ENCODE peak calls at places on chromosome 10, in four cellular contexts. Z is uterus, P is dorsolateral prefrontal cortex, A is GM20000. E is an unnamed sample.
A peak's percentile ranks its signal among the peaks of the same experiment; 100 is the strongest.

GRCh38 chr10:77428776-77429395 is 208.7 kb downstream of the KCNMA1 start:
- DNase-seq in Z (peak; percentile 67), P (no peak), A (no peak), E (no peak)

GRCh38 chr10:71035511-71036278 is 147.3 kb upstream of the PCBD1 start:
- DNase-seq in Z (no peak), P (no peak), A (no peak), E (no peak)

GRCh38 chr10:4344544-4344994 is 481.4 kb upstream of the AKR1E2 start:
- DNase-seq in Z (peak; percentile 62), P (peak; percentile 75), A (no peak), E (no peak)

GRCh38 chr10:35451103-35452016 is 115.1 kb downstream of the CCNY start:
- DNase-seq in Z (no peak), P (no peak), A (peak; percentile 62), E (no peak)

GRCh38 chr10:27504897-27505457 is 873 bp downstream of the RAB18 start:
- DNase-seq in Z (no peak), P (no peak), A (no peak), E (no peak)

GRCh38 chr10:118621304-118621942 is 26.0 kb upstream of the PRLHR start:
- DNase-seq in Z (no peak), P (no peak), A (no peak), E (no peak)

GRCh38 chr10:113557389-113558321 is 4.8 kb downstream of the HABP2 start:
- DNase-seq in Z (no peak), P (no peak), A (no peak), E (no peak)

GRCh38 chr10:77274046-77274795 is 363.4 kb downstream of the KCNMA1 start:
- DNase-seq in Z (peak; percentile 40), P (no peak), A (no peak), E (no peak)

GRCh38 chr10:118475214-118475613 is 120.2 kb downstream of the PRLHR start:
- DNase-seq in Z (no peak), P (no peak), A (no peak), E (no peak)

GRCh38 chr10:128318868-128319267 is 192.6 kb upstream of the MKI67 start:
- DNase-seq in Z (no peak), P (no peak), A (no peak), E (no peak)

GRCh38 chr10:97349752-97350117 is 15.2 kb upstream of the FRAT2 start:
- DNase-seq in Z (no peak), P (no peak), A (no peak), E (no peak)

GRCh38 chr10:48523820-48524758 is 80.8 kb downstream of the ARHGAP22 start:
- DNase-seq in Z (no peak), P (no peak), A (peak; percentile 69), E (no peak)
- TF ChIP-seq CTCF in Z (peak; percentile 23), P (peak; percentile 32), A (no peak), E (no peak)

DNA sequence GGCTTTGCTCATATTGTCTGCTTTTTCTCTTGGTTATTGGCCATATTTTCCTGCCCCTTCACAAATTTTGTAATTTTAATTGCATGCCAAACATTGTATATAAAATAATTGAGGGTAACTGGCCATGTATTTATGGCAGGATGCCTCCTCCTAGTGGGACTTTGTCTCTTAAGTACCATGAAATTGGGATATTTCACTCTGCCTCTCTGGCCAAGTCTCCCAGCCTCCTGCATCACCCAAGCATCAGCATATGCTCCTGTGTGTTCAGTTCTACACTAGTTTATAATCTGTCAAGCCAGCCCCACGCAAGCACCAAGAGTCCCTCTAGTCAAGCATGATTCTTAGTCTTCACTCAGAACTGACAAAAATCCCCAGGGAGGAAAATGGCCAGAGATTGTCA is 44.2 kb upstream of the FHIP2A start:
- DNase-seq in Z (no peak), P (no peak), A (no peak), E (no peak)
- TF ChIP-seq CTCF in Z (no peak), P (no peak), A (no peak), E (no peak)

DNA sequence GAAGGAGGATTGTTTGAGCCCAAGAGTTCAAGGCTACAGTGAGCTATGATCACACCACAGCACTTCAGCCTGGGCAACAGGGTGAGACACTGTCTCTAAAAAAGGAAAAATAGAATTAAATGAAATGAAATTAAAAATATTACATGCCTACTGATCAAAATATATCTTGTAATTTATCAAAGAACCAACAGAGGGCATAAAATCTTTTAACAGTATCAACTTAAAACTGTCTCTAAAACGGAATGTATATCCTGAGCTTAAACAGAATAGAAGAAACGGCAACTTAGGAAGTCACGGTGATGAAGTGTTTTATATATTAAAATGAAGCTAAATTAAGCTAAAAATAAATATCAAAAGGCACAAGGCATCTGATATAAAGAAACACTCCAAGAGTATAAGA is 78.8 kb downstream of the MTPAP start:
- DNase-seq in Z (no peak), P (no peak), A (no peak), E (no peak)
- TF ChIP-seq CTCF in Z (no peak), P (no peak), A (no peak), E (no peak)

DNA sequence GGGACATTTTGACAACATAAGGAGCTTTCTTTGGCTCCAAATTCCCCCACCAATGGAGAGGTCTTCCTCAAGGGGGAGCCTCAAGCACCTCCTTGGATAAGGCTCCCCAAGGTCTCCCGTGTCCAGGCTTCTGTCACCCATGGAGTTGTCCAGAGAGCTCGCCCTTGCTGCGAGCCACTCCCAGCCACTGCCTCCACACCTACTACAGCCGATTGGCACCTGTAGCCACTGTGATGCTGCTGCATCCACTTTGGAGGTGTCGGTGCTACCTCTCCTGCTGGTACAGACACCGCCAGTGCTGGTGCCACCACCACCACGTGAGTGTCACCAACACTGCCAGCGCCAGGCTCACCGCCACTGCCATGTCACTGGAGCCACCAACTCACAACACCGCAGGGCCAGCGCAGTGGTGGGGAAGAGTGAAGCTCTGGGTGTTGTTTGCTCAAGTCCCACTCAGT is 22.1 kb upstream of the ENO4 start:
- DNase-seq in Z (no peak), P (no peak), A (no peak), E (no peak)
- TF ChIP-seq CTCF in Z (no peak), P (no peak), A (no peak), E (no peak)

GRCh38 chr10:67851229-67851628 is 13.2 kb upstream of the DNAJC12 start:
- DNase-seq in Z (no peak), P (no peak), A (no peak), E (no peak)

GRCh38 chr10:67853512-67853911 is 15.5 kb upstream of the DNAJC12 start:
- DNase-seq in Z (no peak), P (no peak), A (no peak), E (no peak)

GRCh38 chr10:67849331-67850011 is 11.5 kb upstream of the DNAJC12 start:
- DNase-seq in Z (peak; percentile 97), P (peak; percentile 96), A (peak; percentile 89), E (peak; percentile 90)
- TF ChIP-seq CTCF in Z (no peak), P (no peak), A (no peak), E (no peak)

GRCh38 chr10:132939378-132939955 is 2.9 kb downstream of the CFAP46 start:
- DNase-seq in Z (no peak), P (peak; percentile 40), A (no peak), E (no peak)

GRCh38 chr10:132937861-132938260 is 4.5 kb downstream of the CFAP46 start:
- DNase-seq in Z (no peak), P (peak; percentile 40), A (no peak), E (no peak)

GRCh38 chr10:132940791-132941465 is 1.4 kb downstream of the CFAP46 start:
- DNase-seq in Z (no peak), P (peak; percentile 26), A (no peak), E (no peak)

GRCh38 chr10:132939957-132940790 is 2.2 kb downstream of the CFAP46 start:
- DNase-seq in Z (no peak), P (peak; percentile 83), A (peak; percentile 87), E (no peak)

DNA sequence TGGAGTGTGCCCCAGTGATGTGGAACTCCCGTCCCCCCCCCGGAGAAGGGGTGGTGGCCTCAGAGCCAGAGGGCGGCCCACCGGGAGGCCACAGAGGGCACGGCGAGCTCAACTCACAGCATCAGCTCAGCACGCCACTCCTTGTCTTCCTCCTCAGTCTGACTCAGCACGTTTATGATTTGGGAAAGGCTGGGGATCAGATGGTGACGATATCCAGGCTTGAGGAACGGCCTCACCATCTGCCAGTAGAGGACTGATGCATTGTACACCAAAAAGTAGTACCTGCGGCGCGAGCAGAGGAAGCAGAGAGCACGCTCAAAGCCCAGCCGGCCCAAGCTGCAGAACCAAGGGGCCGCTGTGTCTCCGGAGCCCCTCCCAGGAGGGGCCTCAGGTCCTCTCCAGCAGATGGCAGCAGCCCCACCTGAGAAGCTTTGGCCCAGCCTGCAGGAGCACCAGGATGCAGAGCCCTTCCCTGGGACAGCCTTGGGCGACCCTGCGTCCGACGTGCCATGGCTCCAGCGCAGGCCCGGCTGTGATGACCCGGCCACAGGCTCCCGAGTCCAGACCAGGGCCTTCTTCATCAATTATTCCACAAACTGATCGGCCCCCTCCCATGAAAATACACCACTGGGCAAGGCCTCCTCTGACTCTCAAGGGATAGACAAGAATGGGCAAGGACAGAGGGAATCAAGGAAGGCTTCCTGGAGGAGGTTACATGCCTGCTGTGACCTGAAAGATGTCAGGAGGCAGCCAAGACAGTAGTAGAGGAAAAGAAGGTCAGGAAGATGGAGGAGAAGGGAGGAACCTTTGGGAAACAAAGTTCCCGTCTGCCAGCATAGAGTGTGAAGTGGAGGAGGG is 3.7 kb downstream of the CFAP46 start:
- DNase-seq in Z (no peak), P (peak; percentile 47), A (no peak), E (no peak)
- TF ChIP-seq CTCF in Z (no peak), P (peak; percentile 2), A (peak; percentile 47), E (no peak)

DNA sequence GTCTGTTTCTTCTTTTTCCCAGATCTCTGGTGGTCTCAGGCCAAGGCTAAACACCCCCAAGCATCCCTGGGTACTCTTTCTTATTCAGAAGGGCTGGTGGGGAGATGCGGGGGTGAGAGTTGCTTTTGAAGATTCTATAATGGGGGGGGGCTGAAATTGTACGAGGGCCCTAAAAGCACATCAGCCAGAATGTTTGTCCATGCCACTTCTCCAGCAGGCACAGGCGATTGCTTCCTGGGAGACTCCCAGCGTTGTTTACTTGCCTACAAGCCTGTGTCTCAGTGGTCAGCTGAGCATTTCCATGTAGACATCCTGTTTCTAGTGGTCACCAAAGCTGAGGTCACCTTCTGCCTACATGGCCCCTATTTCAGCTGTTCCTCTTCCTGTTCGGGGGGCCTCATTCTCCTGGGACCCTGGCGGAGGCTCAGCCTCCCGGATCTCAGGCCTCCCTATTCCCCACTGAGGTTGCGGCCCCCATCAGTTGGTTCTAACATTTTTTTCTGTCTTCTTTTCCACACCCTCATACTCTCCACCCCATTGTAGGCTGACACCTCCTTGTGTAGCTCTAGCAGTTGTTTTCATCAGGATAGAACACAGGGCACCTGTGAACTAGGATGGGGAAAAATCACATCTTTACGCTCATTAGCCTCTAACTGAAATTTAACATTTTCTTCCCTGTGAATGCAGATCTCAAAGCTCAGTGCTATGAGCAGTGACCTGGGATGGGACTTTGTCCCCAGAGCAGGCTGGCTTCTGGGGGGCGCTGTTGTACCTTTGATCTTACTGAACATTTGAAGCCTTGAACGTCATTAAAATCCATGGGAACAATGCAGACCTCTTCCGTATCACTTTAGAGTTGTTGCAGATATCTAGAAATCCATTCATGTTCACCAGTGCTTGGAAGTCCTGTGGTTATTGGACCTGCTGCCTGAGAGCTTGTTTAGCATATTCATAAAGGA is 286.5 kb downstream of the GLRX3 start:
- DNase-seq in Z (no peak), P (no peak), A (no peak), E (no peak)
- TF ChIP-seq CTCF in Z (no peak), P (no peak), A (no peak), E (no peak)

GRCh38 chr10:69884686-69885085 is 83.0 kb downstream of the COL13A1 start:
- DNase-seq in Z (no peak), P (no peak), A (no peak), E (no peak)

GRCh38 chr10:69883680-69884375 is 82.1 kb downstream of the COL13A1 start:
- DNase-seq in Z (no peak), P (no peak), A (no peak), E (no peak)

GRCh38 chr10:69881202-69881601 is 79.5 kb downstream of the COL13A1 start:
- DNase-seq in Z (no peak), P (no peak), A (no peak), E (no peak)

GRCh38 chr10:69885379-69886156 is 83.9 kb downstream of the COL13A1 start:
- DNase-seq in Z (no peak), P (no peak), A (no peak), E (no peak)

GRCh38 chr10:69883256-69883655 is 81.5 kb downstream of the COL13A1 start:
- DNase-seq in Z (no peak), P (no peak), A (peak; percentile 25), E (no peak)
- TF ChIP-seq CTCF in Z (peak; percentile 11), P (no peak), A (no peak), E (no peak)